ENCODE peak calls at places on chromosome 20, in ten cellular contexts. N is A549, M is esophagus squamous epithelium, Q is tibial artery, K is DND-41, B is ascending aorta, S is IMR-90, I is GM12864, U is HFFc6, Z is PC-9. E is an unnamed sample.

GRCh38 chr20:32672315-32672981 is 1.3 kb downstream of the C20orf203 start:
- DNase-seq in N (no peak), M (no peak), Q (no peak), K (peak), B (no peak), S (no peak), I (no peak), U (no peak), Z (no peak), E (peak)

GRCh38 chr20:54560357-54560756 is 85.0 kb downstream of the DOK5 start:
- DNase-seq in N (no peak), M (no peak), Q (no peak), K (no peak), B (no peak), S (no peak), I (no peak), U (no peak), Z (no peak), E (no peak)

GRCh38 chr20:58402305-58402704 is 13.3 kb downstream of the VAPB start:
- DNase-seq in N (no peak), M (no peak), Q (no peak), K (no peak), B (no peak), S (no peak), I (no peak), U (no peak), Z (no peak), E (no peak)

GRCh38 chr20:63911171-63911570 is 16.2 kb downstream of the DNAJC5 start:
- DNase-seq in N (no peak), M (no peak), Q (no peak), K (no peak), B (peak), S (peak), I (no peak), U (no peak), Z (peak), E (no peak)

GRCh38 chr20:8060977-8061376 is 41.4 kb upstream of the TMX4 start:
- DNase-seq in N (no peak), M (no peak), Q (no peak), K (no peak), B (no peak), S (no peak), I (no peak), U (no peak), Z (no peak), E (no peak)

GRCh38 chr20:37619496-37619895 is 74.3 kb upstream of the CTNNBL1 start:
- DNase-seq in N (no peak), M (no peak), Q (no peak), K (no peak), B (no peak), S (no peak), I (no peak), U (no peak), Z (no peak), E (no peak)

GRCh38 chr20:24543168-24543567 is 73.7 kb downstream of the SYNDIG1 start:
- DNase-seq in N (no peak), M (no peak), Q (no peak), K (no peak), B (no peak), S (no peak), I (no peak), U (no peak), Z (no peak), E (no peak)

GRCh38 chr20:46112430-46113020 is 5.6 kb upstream of the CD40 start:
- DNase-seq in N (no peak), M (no peak), Q (peak), K (no peak), B (no peak), S (no peak), I (no peak), U (no peak), Z (no peak), E (no peak)

GRCh38 chr20:47150403-47151152 is 205.9 kb downstream of the ZMYND8 start:
- DNase-seq in N (peak), M (no peak), Q (peak), K (peak), B (peak), S (peak), I (peak), U (peak), Z (peak), E (peak)

GRCh38 chr20:45959126-45959525 is 12.9 kb downstream of the ZNF335 start:
- DNase-seq in N (no peak), M (no peak), Q (peak), K (no peak), B (peak), S (no peak), I (no peak), U (no peak), Z (no peak), E (no peak)

GRCh38 chr20:46990811-46991567 is 96.3 kb downstream of the EYA2 start:
- DNase-seq in N (no peak), M (no peak), Q (no peak), K (no peak), B (no peak), S (no peak), I (no peak), U (no peak), Z (no peak), E (no peak)

GRCh38 chr20:22866757-22867425 is 168.2 kb upstream of the SSTR4 start:
- DNase-seq in N (peak), M (no peak), Q (no peak), K (no peak), B (no peak), S (no peak), I (no peak), U (no peak), Z (no peak), E (no peak)

GRCh38 chr20:63580796-63581461 is 6.9 kb upstream of the HELZ2 start:
- DNase-seq in N (peak), M (no peak), Q (no peak), K (peak), B (no peak), S (peak), I (peak), U (peak), Z (peak), E (peak)

GRCh38 chr20:48791014-48791413 is 36.8 kb downstream of the PREX1 start:
- DNase-seq in N (no peak), M (no peak), Q (no peak), K (no peak), B (no peak), S (no peak), I (no peak), U (no peak), Z (no peak), E (no peak)

GRCh38 chr20:61230166-61230565 is 21.9 kb upstream of the CDH4 start:
- DNase-seq in N (no peak), M (no peak), Q (no peak), K (no peak), B (no peak), S (no peak), I (no peak), U (no peak), Z (no peak), E (no peak)

GRCh38 chr20:53937330-53937729 is 133.1 kb downstream of the BCAS1 start:
- DNase-seq in N (no peak), M (no peak), Q (no peak), K (no peak), B (no peak), S (no peak), I (no peak), U (no peak), Z (no peak), E (no peak)

GRCh38 chr20:47063407-47063806 is 168.8 kb downstream of the EYA2 start:
- DNase-seq in N (no peak), M (no peak), Q (no peak), K (no peak), B (peak), S (no peak), I (no peak), U (no peak), Z (no peak), E (no peak)

GRCh38 chr20:35385733-35386132 is 26.0 kb downstream of the UQCC1 start:
- DNase-seq in N (no peak), M (no peak), Q (no peak), K (no peak), B (no peak), S (peak), I (no peak), U (no peak), Z (no peak), E (no peak)

DNA sequence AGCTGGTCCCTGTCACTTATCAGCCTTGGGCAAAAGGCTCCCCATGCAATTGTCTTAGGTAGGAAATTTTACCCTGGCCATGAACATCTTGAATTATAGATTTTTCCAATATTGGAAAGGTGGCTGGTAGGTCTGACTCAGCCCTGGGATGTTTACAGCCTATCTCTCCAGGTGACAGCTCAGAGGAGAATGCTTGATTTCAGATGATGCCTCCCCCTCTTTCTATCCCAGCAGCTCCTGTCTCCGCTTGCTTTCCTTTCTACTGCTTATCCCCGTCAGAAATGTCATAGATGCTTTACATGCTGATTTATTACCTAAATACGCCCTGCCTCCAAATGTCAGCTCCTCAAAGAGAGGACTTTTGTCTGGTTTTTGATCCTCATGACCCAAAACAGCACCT is 109.6 kb downstream of the NFATC2 start:
- DNase-seq in N (no peak), M (no peak), Q (no peak), K (no peak), B (no peak), S (no peak), I (no peak), U (no peak), Z (no peak), E (no peak)
- TF ChIP-seq CTCF in N (no peak), M (no peak), Q (no peak), K (no peak), B (no peak), S (no peak), I (no peak), U (no peak), Z (no peak), E (no peak)

DNA sequence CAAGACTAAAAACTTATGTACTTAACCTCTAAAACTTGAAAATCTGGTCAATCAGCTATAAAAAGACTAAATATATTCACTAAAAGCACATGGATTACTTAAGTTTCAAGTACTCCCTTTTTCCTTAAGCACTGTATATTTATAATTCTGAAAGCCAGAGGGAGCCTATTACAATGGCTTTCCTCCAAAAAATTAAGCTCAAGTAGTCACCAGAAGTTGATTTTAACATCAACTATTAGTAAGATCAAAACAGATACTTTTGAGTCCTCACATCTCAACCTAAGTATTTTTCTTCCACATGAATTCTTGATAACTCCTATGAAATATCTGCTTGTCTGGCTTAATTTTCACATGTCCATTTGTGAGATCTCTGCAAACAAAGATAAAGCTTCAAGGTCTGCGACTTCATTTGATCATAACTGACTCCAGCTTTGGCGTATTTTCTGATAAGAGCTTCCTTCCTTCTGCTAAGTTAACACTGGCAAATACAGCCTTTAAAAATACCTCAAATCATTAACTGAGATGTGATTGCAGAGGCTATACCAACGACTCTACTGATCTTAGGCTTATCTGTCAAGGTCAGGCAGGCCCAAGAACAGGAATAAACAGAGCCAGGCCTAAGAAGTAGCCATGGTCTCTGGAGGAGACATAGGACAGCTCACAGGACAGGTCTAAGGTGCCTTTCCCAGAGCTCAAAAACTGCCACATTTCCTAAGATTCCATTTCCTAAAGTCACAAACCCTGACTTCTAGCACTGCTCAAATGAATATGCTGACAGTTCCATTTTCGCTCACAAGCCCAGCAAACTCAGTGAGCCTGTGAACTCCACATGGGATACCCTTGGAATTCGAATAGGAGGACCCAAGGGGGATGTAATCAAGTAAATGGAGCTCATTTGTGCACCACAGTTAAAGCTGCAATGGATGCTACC is 10.0 kb downstream of the SNX5 start:
- DNase-seq in N (no peak), M (no peak), Q (no peak), K (no peak), B (no peak), S (peak), I (no peak), U (peak), Z (no peak), E (no peak)
- TF ChIP-seq CTCF in N (no peak), M (no peak), Q (peak), K (no peak), B (no peak), S (peak), I (no peak), U (peak), Z (no peak), E (no peak)

DNA sequence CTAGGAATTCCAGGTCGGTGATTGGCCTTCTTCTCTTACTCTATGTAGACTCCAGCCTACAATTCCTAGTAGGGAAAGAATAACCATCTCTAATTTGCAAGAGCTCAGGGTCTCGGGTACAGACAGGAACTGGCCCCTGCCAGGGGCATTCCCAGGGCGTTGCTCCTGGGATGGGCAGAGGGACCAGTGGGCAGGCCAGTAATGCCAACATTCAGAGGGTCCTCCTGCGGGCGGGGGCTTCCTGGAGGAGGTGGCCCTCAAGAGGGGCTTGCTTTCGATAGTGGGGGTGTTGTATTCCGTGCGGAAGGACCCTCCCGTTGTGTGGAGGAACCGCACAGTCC is 129.8 kb upstream of the PRND start:
- DNase-seq in N (no peak), M (no peak), Q (no peak), K (no peak), B (no peak), S (no peak), I (no peak), U (no peak), Z (no peak), E (no peak)
- TF ChIP-seq CTCF in N (no peak), M (no peak), Q (no peak), K (no peak), B (no peak), S (no peak), I (no peak), U (no peak), Z (no peak), E (no peak)

DNA sequence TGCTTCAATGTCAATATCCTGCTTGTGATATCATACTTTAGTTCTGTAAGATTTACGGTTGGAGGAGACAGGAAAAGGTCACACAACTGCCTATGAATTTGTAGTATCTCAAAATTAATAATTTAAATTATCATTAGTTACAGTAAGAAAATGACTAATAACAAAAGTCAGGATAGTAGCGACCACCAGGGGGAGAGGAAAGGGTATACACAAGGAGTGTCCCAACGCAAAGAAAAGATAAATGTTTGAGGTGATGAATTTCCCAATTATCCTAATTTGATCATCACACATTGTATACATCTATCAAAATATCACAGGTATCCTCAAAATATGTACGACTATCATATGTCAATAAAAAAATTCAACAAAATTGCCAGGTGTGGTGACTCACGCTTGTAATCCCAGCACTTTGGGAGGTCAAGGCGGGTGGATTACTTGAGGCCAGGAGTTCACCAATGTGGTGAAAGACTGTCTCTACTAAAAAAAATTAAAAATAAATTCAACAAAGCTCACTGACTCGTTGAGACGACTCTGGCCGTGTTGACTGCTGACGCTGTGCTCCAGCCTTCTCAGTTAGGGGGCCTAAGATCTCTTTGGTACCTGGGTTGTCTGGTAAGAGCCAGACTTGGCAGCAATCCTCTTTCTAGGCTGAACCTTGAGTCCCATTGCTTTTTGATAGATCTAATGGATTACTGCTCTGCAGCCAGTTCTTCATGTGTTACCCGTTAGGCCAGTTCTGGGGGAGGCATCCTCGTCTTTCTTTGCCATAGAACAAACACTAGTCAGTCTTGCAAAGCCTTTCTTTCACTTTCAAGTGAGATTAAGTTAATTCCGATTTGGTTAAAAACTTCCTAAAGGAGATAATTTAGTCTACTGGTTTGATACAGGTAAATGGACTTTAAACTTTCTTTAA is 9.0 kb upstream of the OVOL2 start:
- DNase-seq in N (no peak), M (no peak), Q (no peak), K (no peak), B (no peak), S (no peak), I (no peak), U (no peak), Z (no peak), E (no peak)
- TF ChIP-seq CTCF in N (no peak), M (no peak), Q (no peak), K (peak), B (no peak), S (no peak), I (no peak), U (peak), Z (peak), E (no peak)

GRCh38 chr20:50279988-50280850 is 89.6 kb downstream of the CEBPB start:
- DNase-seq in N (no peak), M (no peak), Q (no peak), K (no peak), B (no peak), S (no peak), I (no peak), U (no peak), Z (no peak), E (no peak)

GRCh38 chr20:50278377-50278683 is 87.7 kb downstream of the CEBPB start:
- DNase-seq in N (no peak), M (no peak), Q (peak), K (no peak), B (no peak), S (no peak), I (no peak), U (no peak), Z (no peak), E (no peak)

GRCh38 chr20:50277460-50278376 is 87.1 kb downstream of the CEBPB start:
- DNase-seq in N (no peak), M (no peak), Q (peak), K (no peak), B (no peak), S (no peak), I (no peak), U (no peak), Z (no peak), E (no peak)

GRCh38 chr20:50277064-50277415 is 86.4 kb downstream of the CEBPB start:
- DNase-seq in N (no peak), M (no peak), Q (peak), K (no peak), B (no peak), S (no peak), I (no peak), U (no peak), Z (no peak), E (no peak)

DNA sequence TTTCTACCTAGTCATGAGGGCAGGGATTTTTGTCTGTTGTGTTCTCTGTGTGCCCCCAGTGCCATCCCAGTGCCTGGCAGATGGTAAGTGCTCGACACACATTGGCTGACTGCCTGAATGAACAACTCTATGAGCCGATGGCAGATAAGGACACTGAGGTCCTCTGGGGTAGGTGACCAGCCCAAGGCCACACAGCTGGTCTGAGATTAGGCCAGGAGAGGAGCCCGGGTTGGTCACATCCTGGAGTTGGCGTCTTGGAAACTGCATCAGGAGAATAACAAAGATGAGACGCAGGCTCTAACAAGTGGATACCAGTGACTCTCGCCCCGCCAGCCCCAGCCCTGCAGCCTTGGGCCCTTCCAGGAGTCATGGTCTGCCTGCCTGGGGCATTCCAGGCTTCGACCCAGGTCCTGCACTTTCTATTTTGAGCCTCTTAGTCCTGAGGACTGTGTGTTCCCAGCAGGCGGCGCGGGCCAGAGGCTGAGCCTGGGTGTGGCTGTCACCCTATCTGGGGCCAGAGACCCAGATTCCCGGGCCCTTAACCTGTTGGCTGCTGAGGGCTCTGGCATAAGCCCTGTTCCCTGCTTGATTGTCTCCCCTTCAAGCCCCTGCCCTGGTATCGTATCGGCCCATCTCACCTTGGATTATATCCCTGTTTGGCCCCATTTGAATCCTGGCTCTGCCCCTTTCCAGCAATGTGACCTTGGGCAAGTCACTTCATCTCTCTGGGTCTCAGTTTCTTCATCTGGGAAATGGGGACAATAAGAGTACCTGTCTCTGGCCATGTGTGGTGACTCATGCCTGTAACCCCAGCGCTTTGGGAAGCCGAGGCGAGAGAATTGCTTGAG is 88.3 kb downstream of the CEBPB start:
- DNase-seq in N (peak), M (no peak), Q (peak), K (no peak), B (peak), S (no peak), I (no peak), U (no peak), Z (peak), E (no peak)
- TF ChIP-seq CTCF in N (no peak), M (peak), Q (peak), K (no peak), B (peak), S (no peak), I (no peak), U (peak), Z (no peak), E (no peak)

GRCh38 chr20:51417745-51418529 is 124.6 kb downstream of the NFATC2 start:
- DNase-seq in N (no peak), M (no peak), Q (no peak), K (no peak), B (no peak), S (no peak), I (no peak), U (no peak), Z (no peak), E (no peak)
- TF ChIP-seq CTCF in N (no peak), M (no peak), Q (no peak), K (no peak), B (no peak), S (no peak), I (no peak), U (no peak), Z (no peak), E (no peak)